ENCODE peak calls at places on chromosomes 11 and 22, in four cellular contexts. One of them, this sample, is unnamed.

GRCh38 chr11:8090756-8091155 is 9.7 kb downstream of the TUB start:
- DNase-seq in mammary epithelial cell: no peak
- DNase-seq in DND-41: peak; percentile 48
- DNase-seq in keratinocyte: no peak
- DNase-seq in this sample: no peak

GRCh38 chr11:134578807-134579708 is 167.0 kb upstream of the B3GAT1 start:
- DNase-seq in DND-41: peak; percentile 24
- DNase-seq in keratinocyte: no peak
- DNase-seq in mammary epithelial cell: no peak
- DNase-seq in this sample: no peak

GRCh38 chr11:103228807-103229206 is 119.6 kb downstream of the DYNC2H1 start:
- DNase-seq in mammary epithelial cell: no peak
- DNase-seq in keratinocyte: no peak
- DNase-seq in DND-41: peak; percentile 15
- DNase-seq in this sample: no peak

GRCh38 chr11:107999759-108000455 is 8.8 kb upstream of the CUL5 start:
- DNase-seq in keratinocyte: no peak
- DNase-seq in mammary epithelial cell: peak; percentile 37
- DNase-seq in DND-41: peak; percentile 47
- DNase-seq in this sample: peak; percentile 20

GRCh38 chr22:47177334-47177815 is 414.9 kb downstream of the TBC1D22A start:
- DNase-seq in DND-41: no peak
- DNase-seq in keratinocyte: no peak
- DNase-seq in mammary epithelial cell: no peak
- DNase-seq in this sample: no peak

GRCh38 chr22:37244114-37244921 is at the start of gene RAC2:
- DNase-seq in mammary epithelial cell: peak; percentile 73
- DNase-seq in DND-41: peak; percentile 97
- DNase-seq in keratinocyte: peak; percentile 52
- DNase-seq in this sample: no peak

GRCh38 chr11:74773481-74773880 is 24.8 kb downstream of the RNF169 start:
- DNase-seq in DND-41: no peak
- DNase-seq in keratinocyte: no peak
- DNase-seq in mammary epithelial cell: no peak
- DNase-seq in this sample: no peak

GRCh38 chr11:116931206-116931953 is 94.0 kb upstream of the APOA1 start:
- DNase-seq in keratinocyte: peak; percentile 13
- DNase-seq in mammary epithelial cell: peak; percentile 80
- DNase-seq in DND-41: peak; percentile 10
- DNase-seq in this sample: no peak

GRCh38 chr11:109001585-109001984 is 336.7 kb downstream of the DDX10 start:
- DNase-seq in mammary epithelial cell: no peak
- DNase-seq in keratinocyte: no peak
- DNase-seq in DND-41: no peak
- DNase-seq in this sample: no peak

GRCh38 chr11:8025123-8025522 is 38.0 kb downstream of the EIF3F start:
- DNase-seq in mammary epithelial cell: no peak
- DNase-seq in keratinocyte: no peak
- DNase-seq in DND-41: no peak
- DNase-seq in this sample: no peak

GRCh38 chr11:17713851-17714250 is 5.5 kb upstream of the MYOD1 start:
- DNase-seq in mammary epithelial cell: no peak
- DNase-seq in DND-41: no peak
- DNase-seq in keratinocyte: no peak
- DNase-seq in this sample: no peak

GRCh38 chr11:112172362-112172994 is 2.8 kb upstream of the BCO2 start:
- DNase-seq in mammary epithelial cell: peak; percentile 66
- DNase-seq in DND-41: no peak
- DNase-seq in keratinocyte: no peak
- DNase-seq in this sample: no peak

GRCh38 chr22:18156878-18157713 is 7.1 kb downstream of the USP18 start:
- DNase-seq in keratinocyte: peak; percentile 86
- DNase-seq in DND-41: peak; percentile 60
- DNase-seq in mammary epithelial cell: peak; percentile 88
- DNase-seq in this sample: no peak

GRCh38 chr22:31607696-31608095 is 54.3 kb downstream of the PISD start:
- DNase-seq in DND-41: no peak
- DNase-seq in mammary epithelial cell: no peak
- DNase-seq in keratinocyte: no peak
- DNase-seq in this sample: no peak

GRCh38 chr22:46267431-46268279 is at the start of gene TTC38:
- DNase-seq in keratinocyte: peak; percentile 40
- DNase-seq in mammary epithelial cell: peak; percentile 68
- DNase-seq in DND-41: peak; percentile 62
- DNase-seq in this sample: no peak

GRCh38 chr22:42065408-42066132 is 5.0 kb downstream of the NAGA start:
- DNase-seq in mammary epithelial cell: no peak
- DNase-seq in DND-41: no peak
- DNase-seq in keratinocyte: no peak
- DNase-seq in this sample: no peak

GRCh38 chr11:101428918-101429317 is 154.9 kb downstream of the TRPC6 start:
- DNase-seq in keratinocyte: no peak
- DNase-seq in mammary epithelial cell: peak; percentile 30
- DNase-seq in DND-41: no peak
- DNase-seq in this sample: no peak

GRCh38 chr11:56412396-56412795 is at the start of gene OR5AL1:
- DNase-seq in DND-41: no peak
- DNase-seq in mammary epithelial cell: no peak
- DNase-seq in keratinocyte: no peak
- DNase-seq in this sample: no peak

GRCh38 chr11:62245271-62245753 is 3.3 kb downstream of the SCGB1D2 start:
- DNase-seq in DND-41: peak; percentile 52
- DNase-seq in keratinocyte: no peak
- DNase-seq in mammary epithelial cell: peak; percentile 26
- DNase-seq in this sample: no peak

GRCh38 chr11:95517453-95517852 is 272.1 kb downstream of the FAM76B start:
- DNase-seq in DND-41: no peak
- DNase-seq in keratinocyte: no peak
- DNase-seq in mammary epithelial cell: no peak
- DNase-seq in this sample: no peak

GRCh38 chr11:124398924-124399323 is at the start of gene OR8B3:
- DNase-seq in DND-41: no peak
- DNase-seq in keratinocyte: no peak
- DNase-seq in mammary epithelial cell: no peak
- DNase-seq in this sample: no peak

GRCh38 chr11:100459791-100460190 is 227.3 kb upstream of the ARHGAP42 start:
- DNase-seq in mammary epithelial cell: no peak
- DNase-seq in keratinocyte: no peak
- DNase-seq in DND-41: no peak
- DNase-seq in this sample: no peak

GRCh38 chr11:70473186-70473872 is 75.0 kb downstream of the CTTN start:
- DNase-seq in keratinocyte: no peak
- DNase-seq in mammary epithelial cell: no peak
- DNase-seq in DND-41: no peak
- DNase-seq in this sample: no peak

GRCh38 chr11:126214446-126215240 is 3.1 kb downstream of the FAM118B start:
- DNase-seq in keratinocyte: no peak
- DNase-seq in DND-41: no peak
- DNase-seq in mammary epithelial cell: no peak
- DNase-seq in this sample: no peak

GRCh38 chr22:29625090-29625825 is 21.8 kb downstream of the NF2 start:
- DNase-seq in keratinocyte: no peak
- DNase-seq in DND-41: peak; percentile 58
- DNase-seq in mammary epithelial cell: peak; percentile 69
- DNase-seq in this sample: no peak

GRCh38 chr11:112459001-112459400 is 198.3 kb upstream of the PLET1 start:
- DNase-seq in mammary epithelial cell: no peak
- DNase-seq in DND-41: no peak
- DNase-seq in keratinocyte: no peak
- DNase-seq in this sample: no peak

GRCh38 chr11:14904745-14905103 is 12.7 kb upstream of the CYP2R1 start:
- DNase-seq in mammary epithelial cell: no peak
- DNase-seq in DND-41: peak; percentile 20
- DNase-seq in keratinocyte: no peak
- DNase-seq in this sample: no peak

GRCh38 chr11:75668508-75669297 is at the start of gene MAP6:
- DNase-seq in mammary epithelial cell: peak; percentile 19
- DNase-seq in DND-41: no peak
- DNase-seq in keratinocyte: no peak
- DNase-seq in this sample: no peak

GRCh38 chr11:9566561-9567063 is 6.9 kb upstream of the WEE1 start:
- DNase-seq in keratinocyte: no peak
- DNase-seq in mammary epithelial cell: no peak
- DNase-seq in DND-41: no peak
- DNase-seq in this sample: no peak

GRCh38 chr22:32836286-32836859 is 34.9 kb downstream of the TIMP3 start:
- DNase-seq in mammary epithelial cell: no peak
- DNase-seq in DND-41: peak; percentile 18
- DNase-seq in keratinocyte: no peak
- DNase-seq in this sample: no peak

DNA sequence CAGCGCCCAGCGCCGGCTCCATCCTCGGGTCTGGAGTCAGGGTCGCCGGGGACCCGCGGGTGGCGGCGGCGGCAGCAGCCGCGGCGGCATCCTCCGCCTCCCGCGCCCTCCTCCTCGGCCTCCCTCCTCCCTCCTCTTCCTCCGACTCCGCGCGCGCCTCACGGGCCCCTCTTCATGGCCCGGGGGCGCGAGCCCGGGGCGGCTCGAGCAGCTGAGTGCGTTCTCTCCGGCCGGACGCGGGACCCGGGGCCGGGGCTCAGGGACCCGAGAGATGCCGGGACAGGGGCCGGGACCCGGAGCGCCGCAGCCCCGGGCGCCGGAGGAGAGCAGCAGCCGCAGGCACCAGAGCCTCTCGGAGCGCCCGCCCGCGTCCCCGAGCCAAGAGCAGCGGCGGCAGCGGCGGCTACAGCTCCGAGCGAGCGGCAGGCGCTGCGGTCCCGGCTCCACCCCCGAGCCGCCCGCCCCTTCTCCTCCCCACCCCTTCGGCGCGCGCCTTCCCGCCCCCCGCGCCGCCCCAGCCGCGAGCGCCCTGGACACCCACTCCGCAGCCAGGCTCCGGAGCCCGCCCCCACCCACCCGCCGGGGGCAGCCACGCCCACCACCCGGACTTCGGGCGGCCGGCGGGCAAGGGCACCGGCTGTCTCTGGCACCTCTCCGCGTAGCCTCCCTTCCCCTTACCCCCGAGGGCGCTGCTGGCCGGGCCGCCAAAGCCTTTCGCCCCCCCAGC is at the start of gene CHST1:
- DNase-seq in keratinocyte: no peak
- DNase-seq in mammary epithelial cell: peak; percentile 11
- DNase-seq in DND-41: peak; percentile 59
- DNase-seq in this sample: no peak
- TF ChIP-seq EZH2 in keratinocyte: no peak
- TF ChIP-seq EZH2 in mammary epithelial cell: no peak
- TF ChIP-seq EZH2 in DND-41: no peak
- TF ChIP-seq EZH2 in this sample: no peak

GRCh38 chr11:119322360-119322739 is 5.4 kb upstream of the MCAM start:
- DNase-seq in DND-41: no peak
- DNase-seq in mammary epithelial cell: no peak
- DNase-seq in keratinocyte: no peak
- DNase-seq in this sample: no peak
- H3K4me3 ChIP-seq in DND-41: no peak overlapping the region
- H3K4me3 ChIP-seq in mammary epithelial cell: no peak overlapping the region
- H3K4me3 ChIP-seq in keratinocyte: no peak overlapping the region
- H3K4me3 ChIP-seq in this sample: no peak overlapping the region

GRCh38 chr11:43582024-43582836 is 98.3 kb upstream of the HSD17B12 start:
- DNase-seq in keratinocyte: no peak
- DNase-seq in DND-41: no peak
- DNase-seq in mammary epithelial cell: no peak
- DNase-seq in this sample: no peak
- TF ChIP-seq EZH2 in keratinocyte: peak; percentile 75
- TF ChIP-seq EZH2 in DND-41: no peak
- TF ChIP-seq EZH2 in mammary epithelial cell: peak; percentile 68
- TF ChIP-seq EZH2 in this sample: no peak

DNA sequence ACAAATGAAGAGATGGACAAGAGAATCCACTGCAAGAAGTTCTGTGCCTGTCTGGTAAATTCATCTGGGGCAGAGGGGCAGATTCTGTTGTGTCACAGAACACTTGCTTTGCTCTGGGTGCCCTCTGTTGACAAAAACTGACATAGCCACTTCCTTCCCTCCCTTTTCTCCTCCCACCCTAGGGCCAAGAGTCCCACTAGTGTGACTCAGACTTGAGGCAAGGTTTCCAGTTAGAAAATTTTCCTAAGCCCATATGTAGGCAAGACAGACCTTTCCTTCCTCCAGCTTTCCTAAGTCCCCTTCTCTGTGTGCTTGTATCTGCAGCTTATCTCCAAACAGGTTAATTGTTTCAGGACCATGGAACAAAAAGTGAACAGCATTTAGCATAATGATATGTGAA is 106.8 kb downstream of the RBFOX2 start:
- DNase-seq in keratinocyte: peak; percentile 32
- DNase-seq in mammary epithelial cell: peak; percentile 87
- DNase-seq in DND-41: peak; percentile 53
- DNase-seq in this sample: no peak
- H3K4me3 ChIP-seq in keratinocyte: no peak overlapping the region
- H3K4me3 ChIP-seq in mammary epithelial cell: no peak overlapping the region
- H3K4me3 ChIP-seq in DND-41: no peak overlapping the region
- H3K4me3 ChIP-seq in this sample: no peak overlapping the region

GRCh38 chr11:64292458-64293254 is 1.6 kb downstream of the KCNK4 start:
- DNase-seq in mammary epithelial cell: no peak
- DNase-seq in keratinocyte: no peak
- DNase-seq in DND-41: no peak
- DNase-seq in this sample: no peak
- TF ChIP-seq EZH2 in mammary epithelial cell: peak; percentile 49
- TF ChIP-seq EZH2 in keratinocyte: peak; percentile 69
- TF ChIP-seq EZH2 in DND-41: no peak
- TF ChIP-seq EZH2 in this sample: no peak